ENCODE peak calls at places on chromosomes 5 and 9, in six cellular contexts. P is CD8-positive, alpha-beta T cell; R is uterus; A is A549; V is heart right ventricle; Z is IMR-90. K is an unnamed sample.

GRCh38 chr9:109817146-109817845 is 37.3 kb downstream of the PALM2AKAP2 start:
- DNase-seq in R (no peak), V (no peak), P (no peak), Z (peak), A (no peak), K (no peak)

GRCh38 chr9:124222918-124223720 is 34.6 kb upstream of the NEK6 start:
- DNase-seq in R (peak), P (no peak), A (no peak), Z (peak), V (peak), K (no peak)

GRCh38 chr9:20319641-20320337 is 302.5 kb downstream of the MLLT3 start:
- DNase-seq in Z (peak), P (peak), A (no peak), R (no peak), V (no peak), K (no peak)

GRCh38 chr9:5543875-5544702 is 33.8 kb downstream of the PDCD1LG2 start:
- DNase-seq in P (no peak), A (no peak), R (no peak), Z (no peak), V (no peak), K (no peak)

GRCh38 chr9:108684288-108685025 is 171.3 kb downstream of the ACTL7B start:
- DNase-seq in Z (no peak), A (no peak), R (no peak), P (no peak), V (no peak), K (no peak)

GRCh38 chr5:147509710-147510651 is at the start of gene DPYSL3:
- DNase-seq in Z (peak), A (peak), V (peak), R (peak), P (no peak), K (peak)

GRCh38 chr9:136759001-136759400 is 958 bp upstream of the LCN8 start:
- DNase-seq in V (no peak), Z (no peak), A (no peak), R (no peak), P (no peak), K (no peak)

GRCh38 chr5:67118050-67118620 is 78.5 kb downstream of the CD180 start:
- DNase-seq in Z (no peak), P (no peak), V (no peak), A (no peak), R (no peak), K (no peak)

GRCh38 chr5:160260006-160260775 is 30.9 kb downstream of the FABP6 start:
- DNase-seq in R (no peak), P (no peak), A (no peak), Z (peak), V (no peak), K (no peak)

GRCh38 chr5:96048763-96049162 is 87.1 kb upstream of the ELL2 start:
- DNase-seq in V (no peak), Z (no peak), R (no peak), P (no peak), A (no peak), K (no peak)

GRCh38 chr9:117334101-117334500 is 80.8 kb downstream of the ASTN2 start:
- DNase-seq in R (no peak), Z (no peak), P (no peak), A (no peak), V (no peak), K (no peak)

GRCh38 chr9:93059097-93059959 is 827 bp downstream of the SUSD3 start:
- DNase-seq in V (no peak), A (no peak), R (no peak), Z (no peak), P (no peak), K (no peak)

DNA sequence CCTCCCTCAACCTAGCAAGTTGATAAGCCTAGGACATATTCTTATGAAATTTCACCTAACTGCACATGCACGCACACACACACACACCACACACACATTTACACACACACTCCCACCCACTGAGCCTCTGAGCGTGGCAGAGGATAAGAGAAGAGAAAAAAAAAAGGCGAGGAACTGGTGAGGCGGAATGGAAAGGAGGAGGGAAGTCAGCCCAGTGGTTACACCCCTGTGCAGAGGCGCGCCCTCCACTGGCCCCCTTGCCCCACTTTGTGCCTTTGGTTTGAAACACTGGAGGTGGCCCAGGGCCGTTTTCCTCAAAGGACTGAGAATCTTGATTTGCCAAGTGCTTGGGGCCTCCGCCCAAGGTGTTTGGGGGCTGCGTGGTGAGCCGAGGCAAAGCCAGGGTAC is 20.7 kb downstream of the NR2F1 start:
- DNase-seq in A (no peak), P (no peak), R (no peak), V (no peak), Z (no peak), K (peak)
- H3K4me3 ChIP-seq in A (no peak), P (no peak), R (no peak), V (no peak), Z (peak), K (peak)

GRCh38 chr5:173917788-173918786 is 29.9 kb downstream of the CPEB4 start:
- DNase-seq in R (peak), V (peak), Z (peak), P (peak), A (peak), K (peak)

GRCh38 chr5:173922527-173922926 is 34.4 kb downstream of the CPEB4 start:
- DNase-seq in R (no peak), P (no peak), A (no peak), V (no peak), Z (peak), K (no peak)

GRCh38 chr5:173919443-173919842 is 31.3 kb downstream of the CPEB4 start:
- DNase-seq in P (no peak), Z (peak), V (no peak), A (no peak), R (no peak), K (no peak)

GRCh38 chr5:173920866-173921265 is 32.7 kb downstream of the CPEB4 start:
- DNase-seq in P (no peak), V (no peak), R (no peak), A (no peak), Z (peak), K (no peak)

DNA sequence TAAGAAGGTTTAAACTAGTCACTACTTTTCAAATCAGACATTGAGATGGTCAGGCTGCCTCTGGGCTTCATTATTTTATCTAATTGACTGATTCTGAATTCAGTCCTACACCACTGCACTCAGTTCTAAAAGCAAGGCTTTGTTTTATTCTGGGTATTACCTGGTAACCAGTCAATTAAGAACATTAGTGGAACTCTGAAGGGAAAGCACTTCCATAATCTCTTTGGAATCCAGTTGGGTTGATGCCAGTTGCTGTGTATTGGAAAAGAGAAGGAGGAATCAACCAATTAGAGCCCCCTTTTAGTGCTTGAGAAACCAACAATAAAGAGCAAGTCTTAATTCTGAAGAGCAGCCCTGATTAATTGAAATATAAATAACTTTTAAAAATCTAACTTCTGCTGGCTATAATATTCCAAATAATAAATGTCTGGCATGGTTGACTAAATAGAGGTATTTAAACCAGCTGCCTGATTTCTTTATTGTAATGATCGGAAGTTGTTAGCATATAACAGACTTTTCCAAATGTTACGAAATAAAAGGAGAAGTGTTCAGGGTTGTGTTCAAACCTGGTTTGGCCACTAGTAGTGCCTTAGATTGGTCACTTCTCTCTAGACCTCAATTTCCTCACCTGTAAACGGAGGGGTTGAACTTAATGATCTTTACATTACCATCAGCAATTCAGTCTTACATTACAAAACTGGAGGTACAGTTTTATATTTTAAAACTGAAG is 32.0 kb downstream of the CPEB4 start:
- DNase-seq in V (no peak), A (no peak), R (no peak), P (no peak), Z (peak), K (no peak)
- H3K27ac ChIP-seq in V (peak), A (peak), R (peak), P (no peak), Z (no peak), K (peak)

GRCh38 chr9:87714819-87715218 is 11.1 kb upstream of the CTSL start:
- DNase-seq in Z (peak), P (no peak), V (peak), A (peak), R (peak), K (no peak)

GRCh38 chr9:87713990-87714335 is 12.0 kb upstream of the CTSL start:
- DNase-seq in V (no peak), Z (no peak), P (no peak), R (no peak), A (no peak), K (no peak)

GRCh38 chr9:87712801-87713277 is 13.1 kb upstream of the CTSL start:
- DNase-seq in V (no peak), A (no peak), R (no peak), Z (no peak), P (no peak), K (no peak)

GRCh38 chr9:87711857-87712800 is 13.8 kb upstream of the CTSL start:
- DNase-seq in V (no peak), A (peak), Z (peak), R (no peak), P (no peak), K (no peak)

DNA sequence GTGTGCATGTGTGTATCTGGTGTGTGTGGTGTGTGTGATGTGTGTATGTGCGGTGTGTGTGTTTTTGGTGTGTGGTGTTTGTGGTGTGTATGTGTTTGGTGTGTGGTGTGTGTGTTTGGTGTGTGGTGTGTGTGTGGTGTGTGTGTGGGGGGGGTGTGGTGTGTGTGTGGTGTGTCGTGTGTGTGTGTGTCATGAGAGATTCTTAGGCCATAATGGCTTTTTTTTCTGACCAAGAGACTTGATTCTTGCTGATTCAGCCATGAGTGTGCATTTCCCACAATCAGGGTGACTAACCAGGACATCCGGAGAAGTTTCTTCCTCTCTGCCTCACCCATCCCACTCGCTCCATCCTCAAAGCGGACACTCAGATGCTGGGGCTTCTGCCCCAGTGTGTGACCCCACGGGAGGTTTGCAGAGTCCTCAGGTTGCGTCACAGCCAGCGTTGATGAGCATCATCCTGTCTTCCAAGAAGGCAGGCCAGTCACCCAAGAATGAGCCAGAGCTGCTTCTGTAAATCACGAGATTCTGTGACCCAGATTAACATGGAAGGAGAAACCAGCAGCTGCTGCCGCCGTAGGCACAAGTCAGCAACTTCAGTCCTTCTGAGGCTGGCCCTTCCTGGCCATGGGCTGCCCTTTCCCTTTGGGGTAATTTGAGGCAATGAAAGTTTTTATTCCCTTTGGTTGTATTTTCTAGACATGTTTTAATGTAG is 12.5 kb upstream of the CTSL start:
- DNase-seq in V (peak), Z (peak), P (no peak), R (peak), A (peak), K (peak)
- H3K4me3 ChIP-seq in V (peak), Z (peak), P (no peak), R (no peak), A (peak), K (peak)

GRCh38 chr5:155027993-155028629 is 14.6 kb downstream of the KIF4B start:
- DNase-seq in R (no peak), Z (no peak), A (peak), P (no peak), V (no peak), K (peak)
- H3K27ac ChIP-seq in R (no peak), Z (no peak), A (no peak), P (no peak), V (no peak), K (no peak)

DNA sequence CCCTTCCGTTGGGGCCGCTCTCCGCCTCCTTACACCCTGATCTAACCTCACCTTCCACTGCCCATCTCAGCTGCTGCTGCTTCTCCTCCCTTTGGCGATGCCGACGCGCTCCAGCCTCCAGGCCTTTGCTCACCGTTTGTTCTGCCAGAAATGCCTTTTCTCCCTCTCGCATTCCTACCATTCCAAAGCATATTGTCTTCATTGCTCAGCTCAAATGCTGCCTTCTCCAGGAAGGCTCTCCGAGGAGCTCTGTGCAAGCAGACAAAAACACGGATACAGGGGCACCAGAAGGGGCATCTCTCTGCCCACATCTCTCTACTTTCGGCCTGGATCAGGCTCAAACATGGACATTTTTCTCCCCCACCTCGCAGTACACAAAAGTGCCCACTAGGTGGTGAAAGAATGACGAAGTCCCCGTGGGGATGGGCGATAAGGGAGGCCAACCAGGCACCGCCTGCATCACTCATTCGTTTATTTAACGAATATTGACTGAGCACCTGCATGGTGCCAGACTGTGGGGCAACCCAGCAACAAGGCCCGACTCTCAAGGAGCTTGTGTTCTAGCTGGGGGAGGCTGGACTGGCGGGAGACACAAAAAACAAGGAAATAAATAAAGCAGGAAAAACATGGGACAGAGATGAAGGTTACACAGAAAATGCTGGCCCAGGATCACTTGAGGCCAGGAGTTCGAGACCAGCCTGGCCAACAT is 7.3 kb upstream of the GRHPR start:
- DNase-seq in R (peak), Z (peak), P (peak), A (peak), V (peak), K (peak)
- H3K4me3 ChIP-seq in R (no peak), Z (no peak), P (no peak), A (no peak), V (no peak), K (no peak)